ENCODE peak calls at places on chromosomes 1 and 21, in eight cellular contexts. E is PC-3, N is GM23248, O is MM.1S, D is HCT116, R is hepatocyte, X is SK-N-SH, W is neural progenitor cell. I is an unnamed sample.
A peak's percentile ranks its signal among the peaks of the same experiment; 100 is the strongest.

GRCh38 chr1:223153177-223154119 is 10.4 kb upstream of the TLR5 start:
- DNase-seq in E (no peak), N (peak; percentile 40), O (no peak), D (no peak), R (no peak), X (no peak), W (no peak), I (no peak)

GRCh38 chr1:40839943-40840335 is 22.2 kb downstream of the CITED4 start:
- DNase-seq in E (no peak), N (no peak), O (no peak), D (no peak), R (no peak), X (no peak), W (no peak), I (no peak)

GRCh38 chr1:29633784-29634183 is 397.5 kb downstream of the PTPRU start:
- DNase-seq in E (no peak), N (no peak), O (no peak), D (no peak), R (no peak), X (peak; percentile 85), W (no peak), I (no peak)

GRCh38 chr1:102434421-102434820 is 437.7 kb upstream of the OLFM3 start:
- DNase-seq in E (peak; percentile 44), N (peak; percentile 8), O (peak; percentile 52), D (peak; percentile 10), R (peak; percentile 36), X (peak; percentile 28), W (peak; percentile 52), I (peak; percentile 58)

GRCh38 chr1:113610372-113610771 is 148.9 kb downstream of the PHTF1 start:
- DNase-seq in E (no peak), N (no peak), O (no peak), D (no peak), R (no peak), X (no peak), W (no peak), I (no peak)

GRCh38 chr1:25572708-25573590 is 29.5 kb downstream of the LDLRAP1 start:
- DNase-seq in E (peak; percentile 64), N (peak; percentile 81), O (peak; percentile 21), D (no peak), R (peak; percentile 79), X (peak; percentile 85), W (peak; percentile 81), I (peak; percentile 72)

GRCh38 chr21:15134711-15135110 is 69.9 kb upstream of the NRIP1 start:
- DNase-seq in E (no peak), N (no peak), O (no peak), D (no peak), R (no peak), X (no peak), W (no peak), I (no peak)

GRCh38 chr1:59516881-59517280 is 220.0 kb downstream of the FGGY start:
- DNase-seq in E (no peak), N (no peak), O (no peak), D (no peak), R (no peak), X (no peak), W (no peak), I (no peak)

GRCh38 chr1:162671664-162672415 is 39.6 kb downstream of the DDR2 start:
- DNase-seq in E (peak; percentile 22), N (no peak), O (no peak), D (no peak), R (no peak), X (no peak), W (no peak), I (no peak)

GRCh38 chr1:27521336-27522147 is 31.6 kb upstream of the WASF2 start:
- DNase-seq in E (no peak), N (peak; percentile 68), O (no peak), D (no peak), R (no peak), X (no peak), W (no peak), I (no peak)

GRCh38 chr1:9311489-9311888 is 18.8 kb downstream of the SPSB1 start:
- DNase-seq in E (no peak), N (no peak), O (no peak), D (no peak), R (no peak), X (no peak), W (no peak), I (no peak)

GRCh38 chr1:223460566-223461189 is 67.5 kb downstream of the CCDC185 start:
- DNase-seq in E (no peak), N (no peak), O (no peak), D (no peak), R (no peak), X (no peak), W (no peak), I (no peak)

GRCh38 chr1:232062967-232063366 is 436.4 kb downstream of the DISC1 start:
- DNase-seq in E (no peak), N (no peak), O (no peak), D (no peak), R (no peak), X (no peak), W (no peak), I (no peak)

GRCh38 chr1:161733526-161733925 is 12.2 kb downstream of the FCRLB start:
- DNase-seq in E (peak; percentile 96), N (peak; percentile 96), O (no peak), D (no peak), R (peak; percentile 49), X (no peak), W (no peak), I (no peak)

GRCh38 chr1:217036757-217037156 is 313.5 kb upstream of the ESRRG start:
- DNase-seq in E (no peak), N (no peak), O (no peak), D (no peak), R (no peak), X (no peak), W (no peak), I (no peak)

GRCh38 chr1:245707941-245708340 is 553.2 kb downstream of the KIF26B start:
- DNase-seq in E (no peak), N (no peak), O (no peak), D (no peak), R (no peak), X (peak; percentile 1), W (no peak), I (no peak)

GRCh38 chr1:184563308-184563707 is 176.5 kb downstream of the C1orf21 start:
- DNase-seq in E (peak; percentile 47), N (peak; percentile 46), O (peak; percentile 60), D (no peak), R (peak; percentile 26), X (peak; percentile 34), W (no peak), I (no peak)

GRCh38 chr1:84163123-84164038 is 19.3 kb downstream of the PRKACB start:
- DNase-seq in E (no peak), N (peak; percentile 23), O (no peak), D (no peak), R (no peak), X (no peak), W (no peak), I (no peak)

GRCh38 chr1:70204578-70204977 is 801 bp downstream of the LRRC40 start:
- DNase-seq in E (no peak), N (peak; percentile 42), O (no peak), D (no peak), R (no peak), X (peak; percentile 11), W (peak; percentile 22), I (peak; percentile 16)

GRCh38 chr1:20115479-20115878 is 3.9 kb downstream of the PLA2G2D start:
- DNase-seq in E (no peak), N (no peak), O (no peak), D (no peak), R (no peak), X (no peak), W (no peak), I (no peak)

GRCh38 chr1:208500379-208500778 is 256.2 kb upstream of the PLXNA2 start:
- DNase-seq in E (no peak), N (no peak), O (no peak), D (no peak), R (no peak), X (peak; percentile 65), W (no peak), I (no peak)

GRCh38 chr1:211520641-211521040 is 28.7 kb upstream of the RD3 start:
- DNase-seq in E (no peak), N (peak; percentile 35), O (no peak), D (no peak), R (no peak), X (no peak), W (no peak), I (no peak)

GRCh38 chr1:5720936-5721335 is 271.3 kb downstream of the NPHP4 start:
- DNase-seq in E (no peak), N (no peak), O (no peak), D (no peak), R (no peak), X (no peak), W (no peak), I (no peak)
- TF ChIP-seq EZH2phosphoT487 in E (no peak), N (no peak), O (no peak), D (no peak), R (no peak), X (no peak), W (no peak), I (no peak)

DNA sequence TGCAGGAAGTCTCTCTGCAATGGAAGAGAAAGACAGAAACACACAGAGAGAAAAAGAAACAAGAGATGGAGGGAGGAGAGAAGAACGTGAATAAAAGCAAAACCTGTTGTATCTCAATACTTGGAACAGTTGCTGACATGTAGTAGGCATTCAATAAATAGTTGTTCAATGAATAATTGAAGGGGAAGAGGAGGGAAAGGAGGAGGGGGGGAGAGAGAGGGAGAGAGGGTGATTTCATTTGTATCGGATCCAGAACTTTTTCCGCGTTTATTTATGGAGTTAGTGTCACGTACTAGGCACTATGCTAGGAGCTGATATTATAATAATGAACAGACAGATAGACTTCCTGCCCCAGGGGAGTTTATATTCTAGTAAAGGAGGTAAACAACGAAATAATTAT is 144.1 kb downstream of the OMA1 start:
- DNase-seq in E (no peak), N (peak; percentile 49), O (no peak), D (no peak), R (no peak), X (no peak), W (no peak), I (no peak)
- H2AFZ ChIP-seq in E (no peak overlapping the region), N (peak overlapping the region; percentile 59), O (no peak overlapping the region), D (no peak overlapping the region), R (no peak overlapping the region), X (peak overlapping the region; percentile 26), W (no peak overlapping the region), I (no peak overlapping the region)

GRCh38 chr21:22225299-22225698 is 1227.1 kb downstream of the NCAM2 start:
- DNase-seq in E (no peak), N (no peak), O (no peak), D (no peak), R (no peak), X (no peak), W (no peak), I (no peak)
- H3K9me3 ChIP-seq in E (no peaks in the 10 kb centered on the region), N (no peaks in the 10 kb centered on the region), O (no peaks in the 10 kb centered on the region), D (peaks cover 19% of the 10 kb centered on the region), R (no peaks in the 10 kb centered on the region), X (no peaks in the 10 kb centered on the region), W (no peaks in the 10 kb centered on the region), I (peaks cover 29% of the 10 kb centered on the region)

DNA sequence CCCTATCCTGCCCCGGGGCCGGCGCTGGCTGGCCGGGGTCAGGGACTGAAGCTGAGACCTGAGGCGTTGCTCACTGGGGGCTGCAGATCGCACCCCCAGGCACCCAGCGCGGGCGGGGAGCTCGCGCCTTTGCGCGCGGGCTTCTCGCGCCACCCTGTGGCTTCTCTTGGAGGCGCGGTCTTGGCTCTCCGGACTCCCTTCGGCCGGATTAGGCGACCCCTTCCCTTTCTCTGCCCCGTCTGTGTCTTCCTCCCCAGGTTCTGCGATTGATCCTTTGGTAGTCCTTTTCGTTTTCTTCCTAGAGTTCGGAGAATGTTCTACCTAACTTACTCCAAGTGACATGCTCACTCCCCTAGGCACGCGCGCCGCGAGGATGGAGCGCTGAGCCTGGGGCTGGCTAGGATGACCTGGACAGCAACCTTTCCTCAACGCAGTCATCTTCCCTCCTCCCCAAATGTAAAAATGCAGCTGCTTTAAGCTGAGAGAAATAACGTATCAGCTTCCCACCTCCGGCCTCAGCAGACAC is 489 bp upstream of the NTRK1 start:
- DNase-seq in E (peak; percentile 65), N (peak; percentile 77), O (peak; percentile 54), D (peak; percentile 28), R (peak; percentile 61), X (peak; percentile 87), W (peak; percentile 88), I (peak; percentile 63)
- TF ChIP-seq EZH2phosphoT487 in E (no peak), N (no peak), O (no peak), D (no peak), R (no peak), X (no peak), W (no peak), I (no peak)